ENCODE peak calls at places on chromosomes 16 and 17, in ten cellular contexts. D, M, V, O, C, R, Y, I, Q and S are unnamed samples.

GRCh38 chr16:56547120-56547948 is 17.5 kb upstream of the MT4 start:
- DNase-seq in R (peak; percentile 30), Q (no peak), M (peak; percentile 80), D (peak; percentile 65), C (no peak), I (no peak), Y (no peak), V (peak; percentile 66), O (no peak), S (no peak)

GRCh38 chr16:29844575-29845331 is 18.3 kb downstream of the CDIPT start:
- DNase-seq in Y (no peak), M (no peak), R (peak; percentile 78), D (peak; percentile 22), I (no peak), V (no peak), C (no peak), O (no peak), Q (no peak), S (no peak)

GRCh38 chr16:82782715-82783251 is 156.0 kb downstream of the CDH13 start:
- DNase-seq in R (peak; percentile 24), I (no peak), Q (peak; percentile 27), Y (peak; percentile 51), O (no peak), C (no peak), V (no peak), D (peak; percentile 37), M (no peak), S (peak; percentile 75)

GRCh38 chr17:11221721-11222120 is 19.3 kb upstream of the SHISA6 start:
- DNase-seq in D (no peak), I (no peak), C (no peak), Y (no peak), M (no peak), V (no peak), Q (no peak), R (no peak), O (no peak), S (no peak)

GRCh38 chr17:28379814-28380571 is 8.5 kb downstream of the SARM1 start:
- DNase-seq in Q (no peak), R (peak; percentile 63), D (no peak), M (no peak), I (no peak), O (no peak), Y (no peak), V (no peak), C (no peak), S (no peak)

GRCh38 chr16:82241469-82242052 is 71.5 kb upstream of the MPHOSPH6 start:
- DNase-seq in I (no peak), Y (no peak), Q (no peak), M (no peak), C (no peak), R (no peak), D (peak; percentile 29), O (no peak), V (no peak), S (no peak)

GRCh38 chr16:22352119-22352518 is 22.3 kb downstream of the CDR2 start:
- DNase-seq in V (no peak), I (no peak), D (no peak), R (no peak), Q (no peak), O (no peak), M (no peak), C (no peak), Y (no peak), S (no peak)

GRCh38 chr17:39634384-39634871 is 2.5 kb upstream of the STARD3 start:
- DNase-seq in D (peak; percentile 80), Q (no peak), V (peak; percentile 46), Y (peak; percentile 18), O (no peak), M (peak; percentile 56), I (no peak), R (peak; percentile 62), C (no peak), S (no peak)

GRCh38 chr17:1485748-1486376 is 6.6 kb downstream of the MYO1C start:
- DNase-seq in Q (peak; percentile 80), D (peak; percentile 91), M (peak; percentile 86), Y (peak; percentile 14), I (peak; percentile 66), O (peak; percentile 56), V (no peak), R (peak; percentile 71), C (peak; percentile 46), S (no peak)

GRCh38 chr17:20156196-20157077 is 147.3 kb downstream of the SPECC1 start:
- DNase-seq in O (no peak), I (peak; percentile 10), V (peak; percentile 42), Y (no peak), M (peak; percentile 60), D (peak; percentile 92), C (peak; percentile 3), Q (no peak), R (peak; percentile 26), S (no peak)

GRCh38 chr16:49674255-49674980 is 181.5 kb downstream of the ZNF423 start:
- DNase-seq in R (no peak), C (no peak), V (no peak), Y (no peak), M (no peak), Q (no peak), D (no peak), I (no peak), O (no peak), S (no peak)

GRCh38 chr17:75822119-75822799 is 21.9 kb downstream of the UNC13D start:
- DNase-seq in O (peak; percentile 12), M (no peak), I (no peak), Q (no peak), D (no peak), V (no peak), Y (no peak), C (peak; percentile 41), R (no peak), S (no peak)

GRCh38 chr17:6531575-6531974 is 24.8 kb downstream of the PITPNM3 start:
- DNase-seq in O (no peak), Q (no peak), Y (no peak), V (no peak), I (no peak), M (no peak), C (no peak), D (no peak), R (no peak), S (no peak)

GRCh38 chr16:88405325-88406060 is 22.7 kb downstream of the ZNF469 start:
- DNase-seq in C (no peak), O (no peak), I (no peak), R (peak; percentile 74), D (no peak), V (no peak), M (no peak), Q (no peak), Y (no peak), S (no peak)

GRCh38 chr16:27777527-27777926 is 227.6 kb downstream of the KATNIP start:
- DNase-seq in D (no peak), I (no peak), C (no peak), Y (no peak), V (no peak), M (no peak), R (no peak), Q (no peak), O (no peak), S (peak; percentile 11)

GRCh38 chr17:43171761-43172487 is 910 bp downstream of the NBR1 start:
- DNase-seq in O (no peak), Q (no peak), D (no peak), I (no peak), V (no peak), Y (peak; percentile 34), C (no peak), M (peak; percentile 90), R (peak; percentile 95), S (no peak)

GRCh38 chr17:29251969-29252866 is 5.6 kb downstream of the CRYBA1 start:
- DNase-seq in C (no peak), M (peak; percentile 75), Y (no peak), D (peak; percentile 67), O (no peak), V (no peak), R (peak; percentile 67), Q (no peak), I (no peak), S (no peak)

GRCh38 chr16:55853114-55853513 is 20.2 kb upstream of the CES1 start:
- DNase-seq in M (no peak), I (no peak), Q (no peak), Y (no peak), O (no peak), V (no peak), C (no peak), R (no peak), D (no peak), S (no peak)

GRCh38 chr16:84922351-84923135 is 88.8 kb downstream of the ZDHHC7 start:
- DNase-seq in V (no peak), Y (no peak), Q (peak; percentile 90), C (no peak), I (no peak), O (no peak), M (peak; percentile 87), D (no peak), R (peak; percentile 51), S (peak; percentile 37)

GRCh38 chr16:76035689-76036088 is 241.5 kb upstream of the CNTNAP4 start:
- DNase-seq in Q (no peak), R (no peak), O (no peak), D (no peak), I (no peak), C (no peak), Y (no peak), V (no peak), M (peak; percentile 1), S (no peak)

GRCh38 chr16:15689290-15689689 is 39.2 kb downstream of the NDE1 start:
- DNase-seq in V (no peak), Q (no peak), D (no peak), R (no peak), C (no peak), I (no peak), M (no peak), Y (no peak), O (no peak), S (no peak)

GRCh38 chr16:76955629-76956028 is 235.4 kb upstream of the MON1B start:
- DNase-seq in Q (no peak), C (no peak), Y (no peak), V (no peak), M (no peak), I (no peak), O (no peak), R (peak; percentile 18), D (no peak), S (no peak)

GRCh38 chr16:74622005-74622404 is 15.1 kb upstream of the GLG1 start:
- DNase-seq in D (peak; percentile 46), Q (no peak), R (no peak), M (no peak), Y (no peak), I (no peak), V (no peak), C (no peak), O (no peak), S (no peak)

GRCh38 chr16:58306327-58306726 is 11.5 kb upstream of the PRSS54 start:
- DNase-seq in V (no peak), I (no peak), Y (no peak), O (peak; percentile 27), Q (no peak), R (peak; percentile 58), C (peak; percentile 41), M (peak; percentile 38), D (no peak), S (no peak)

GRCh38 chr16:920722-921121 is 50.1 kb downstream of the LMF1 start:
- DNase-seq in Q (peak; percentile 35), R (peak; percentile 23), O (no peak), I (no peak), C (no peak), D (no peak), Y (no peak), V (peak; percentile 16), M (peak; percentile 14), S (peak; percentile 46)

GRCh38 chr17:14871921-14872320 is 393.2 kb downstream of the PMP22 start:
- DNase-seq in V (no peak), C (no peak), I (no peak), Q (no peak), O (no peak), Y (no peak), M (peak; percentile 25), R (peak; percentile 59), D (no peak), S (no peak)

GRCh38 chr17:44345497-44346026 is 460 bp downstream of the GRN start:
- DNase-seq in O (no peak), D (peak; percentile 93), R (peak; percentile 66), I (no peak), V (peak; percentile 58), M (peak; percentile 72), Y (peak; percentile 67), Q (no peak), C (peak; percentile 40), S (peak; percentile 60)

GRCh38 chr17:45225964-45226530 is 4.4 kb downstream of the FMNL1 start:
- DNase-seq in D (peak; percentile 57), V (no peak), R (no peak), M (no peak), I (peak; percentile 89), Q (peak; percentile 77), O (peak; percentile 90), Y (no peak), C (peak; percentile 97), S (peak; percentile 89)